ENCODE peak calls at places on chromosomes 3 and 15, in four cellular contexts. O is K562, Q is GM12878, K is H1. I is an unnamed sample.

GRCh38 chr3:41362638-41363559 is 163.6 kb downstream of the CTNNB1 start:
- DNase-seq in O (no peak), Q (no peak), K (peak), I (peak)

GRCh38 chr3:16309558-16309957 is 44.5 kb downstream of the OXNAD1 start:
- DNase-seq in O (peak), Q (peak), K (no peak), I (no peak)

GRCh38 chr15:96047255-96047931 is 283.1 kb upstream of the NR2F2 start:
- DNase-seq in O (peak), Q (no peak), K (no peak), I (no peak)

GRCh38 chr15:87672309-87672897 is 584.1 kb downstream of the NTRK3 start:
- DNase-seq in O (peak), Q (no peak), K (peak), I (no peak)

GRCh38 chr3:39396690-39397089 is 9.8 kb upstream of the RPSA start:
- DNase-seq in O (no peak), Q (no peak), K (no peak), I (no peak)

GRCh38 chr3:25045291-25045690 is 382.8 kb upstream of the RARB start:
- DNase-seq in O (no peak), Q (no peak), K (no peak), I (no peak)

GRCh38 chr3:79654019-79654418 is 113.8 kb downstream of the ROBO1 start:
- DNase-seq in O (no peak), Q (no peak), K (no peak), I (no peak)

GRCh38 chr15:41967506-41968206 is 4.7 kb downstream of the EHD4 start:
- DNase-seq in O (peak), Q (peak), K (no peak), I (no peak)

GRCh38 chr15:74133071-74133702 is 2.8 kb downstream of the ISLR2 start:
- DNase-seq in O (no peak), Q (no peak), K (no peak), I (no peak)

GRCh38 chr15:63896336-63897115 is 62.8 kb upstream of the HERC1 start:
- DNase-seq in O (peak), Q (peak), K (no peak), I (peak)

GRCh38 chr3:104273046-104273649 is 1093.6 kb upstream of the ALCAM start:
- DNase-seq in O (peak), Q (no peak), K (no peak), I (peak)

GRCh38 chr15:39799552-39800011 is 16.9 kb upstream of the FSIP1 start:
- DNase-seq in O (no peak), Q (no peak), K (no peak), I (no peak)

GRCh38 chr3:171755015-171755589 is 55.2 kb downstream of the PLD1 start:
- DNase-seq in O (no peak), Q (no peak), K (no peak), I (no peak)

GRCh38 chr3:64518950-64519349 is 168.8 kb downstream of the ADAMTS9 start:
- DNase-seq in O (no peak), Q (no peak), K (no peak), I (no peak)

GRCh38 chr15:80585544-80586018 is 109.5 kb upstream of the ABHD17C start:
- DNase-seq in O (no peak), Q (no peak), K (no peak), I (no peak)

GRCh38 chr15:51121118-51121517 is 26.4 kb upstream of the TNFAIP8L3 start:
- DNase-seq in O (peak), Q (no peak), K (no peak), I (peak)
- TF ChIP-seq CBX5 in O (no peak), Q (no peak), K (no peak), I (no peak)

GRCh38 chr3:134186391-134186790 is 64.3 kb downstream of the RYK start:
- DNase-seq in O (no peak), Q (no peak), K (no peak), I (no peak)
- TF ChIP-seq CBX5 in O (no peak), Q (no peak), K (no peak), I (no peak)

GRCh38 chr3:142210608-142211007 is 14.8 kb downstream of the GK5 start:
- DNase-seq in O (no peak), Q (no peak), K (no peak), I (no peak)
- TF ChIP-seq CBX5 in O (no peak), Q (no peak), K (no peak), I (no peak)

GRCh38 chr3:127396473-127396872 is 108.6 kb upstream of the PRR20G start:
- DNase-seq in O (no peak), Q (no peak), K (no peak), I (no peak)

GRCh38 chr3:127394984-127395662 is 107.3 kb upstream of the PRR20G start:
- DNase-seq in O (no peak), Q (no peak), K (no peak), I (no peak)

GRCh38 chr3:127394031-127394430 is 106.2 kb upstream of the PRR20G start:
- DNase-seq in O (no peak), Q (no peak), K (no peak), I (no peak)

GRCh38 chr3:127393131-127393820 is 105.4 kb upstream of the PRR20G start:
- DNase-seq in O (no peak), Q (no peak), K (no peak), I (no peak)

DNA sequence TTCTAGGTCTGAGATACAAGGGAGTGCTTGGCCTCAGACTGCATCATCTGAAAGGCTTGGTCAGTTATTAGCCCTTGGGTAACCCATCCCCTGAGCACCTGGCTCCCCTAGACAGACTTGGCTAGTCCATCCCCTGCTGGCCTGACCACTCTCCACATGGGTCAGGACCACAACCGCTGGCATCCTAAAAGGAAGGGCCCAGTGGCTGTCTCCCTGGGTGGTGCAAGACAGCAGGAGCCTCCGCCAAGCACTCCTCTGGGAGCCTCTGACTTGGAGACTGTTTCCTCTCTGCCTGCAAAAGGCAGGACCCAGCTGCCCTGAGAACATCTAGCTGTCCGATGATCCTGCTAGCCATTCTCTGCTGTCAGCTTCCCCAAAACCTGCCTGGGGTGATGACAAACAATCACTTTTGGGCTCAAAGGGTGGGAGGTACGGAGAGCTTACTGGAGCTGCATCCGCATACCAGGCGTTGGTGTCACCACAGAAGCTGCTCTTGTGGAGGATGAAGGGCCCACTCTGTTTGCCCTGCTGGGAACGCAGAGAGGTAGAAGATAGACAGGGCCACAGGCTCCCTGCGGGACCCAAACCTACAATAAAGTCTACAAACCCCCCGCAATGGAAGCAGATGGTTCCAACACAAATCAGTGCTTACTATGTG is 107.9 kb upstream of the PRR20G start:
- DNase-seq in O (no peak), Q (no peak), K (no peak), I (no peak)
- TF ChIP-seq CBX5 in O (no peak), Q (no peak), K (no peak), I (no peak)

GRCh38 chr15:60844431-60845174 is 365.7 kb upstream of the ICE2 start:
- DNase-seq in O (no peak), Q (no peak), K (no peak), I (no peak)
- TF ChIP-seq CBX5 in O (no peak), Q (no peak), K (no peak), I (no peak)

DNA sequence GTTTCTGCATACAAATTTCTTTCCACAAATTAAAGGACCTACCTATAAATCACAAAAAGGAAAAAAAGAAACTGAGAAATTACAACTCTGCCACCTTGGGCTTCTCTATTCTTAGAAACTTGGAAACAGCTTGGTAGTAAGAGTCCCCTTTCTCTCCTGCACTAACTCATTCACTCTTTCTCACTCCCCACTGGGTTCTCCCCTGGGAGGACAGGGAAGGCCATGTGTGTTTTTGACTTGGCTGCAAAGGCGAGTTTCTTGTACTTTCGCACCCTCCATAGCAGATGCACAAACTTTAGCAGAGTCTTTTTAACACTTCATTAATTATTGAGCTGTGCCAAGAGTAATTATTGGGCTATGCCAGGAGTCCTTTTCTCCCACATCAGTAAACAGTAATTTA is 224.5 kb upstream of the ATP11B start:
- DNase-seq in O (no peak), Q (no peak), K (no peak), I (no peak)
- TF ChIP-seq CBX5 in O (no peak), Q (no peak), K (no peak), I (no peak)

GRCh38 chr3:148711981-148712666 is 14.4 kb downstream of the AGTR1 start:
- DNase-seq in O (no peak), Q (no peak), K (no peak), I (peak)
- TF ChIP-seq CBX5 in O (no peak), Q (no peak), K (no peak), I (no peak)

I was measured in HepG2.